ENCODE peak calls at places on chromosomes 6 and 20, in four cellular contexts. One of them, this sample, is unnamed. For H3K27me3, the result is how much of the 10 kb centered on the place peaks cover.

GRCh38 chr6:40326689-40327404 is 260.3 kb downstream of the LRFN2 start:
- DNase-seq in neuronal stem cell: no peak
- DNase-seq in spleen: no peak
- DNase-seq in thoracic aorta: no peak
- DNase-seq in this sample: no peak

GRCh38 chr6:96060249-96060648 is 44.5 kb downstream of the FUT9 start:
- DNase-seq in neuronal stem cell: no peak
- DNase-seq in spleen: no peak
- DNase-seq in thoracic aorta: no peak
- DNase-seq in this sample: no peak

GRCh38 chr6:143695106-143696059 is 17.6 kb downstream of the PHACTR2 start:
- DNase-seq in neuronal stem cell: no peak
- DNase-seq in spleen: no peak
- DNase-seq in thoracic aorta: no peak
- DNase-seq in this sample: no peak

GRCh38 chr20:17863577-17864292 is 104.9 kb downstream of the SNX5 start:
- DNase-seq in neuronal stem cell: no peak
- DNase-seq in spleen: peak
- DNase-seq in thoracic aorta: no peak
- DNase-seq in this sample: no peak

GRCh38 chr6:113375950-113376846 is 480.9 kb upstream of the MARCKS start:
- DNase-seq in neuronal stem cell: no peak
- DNase-seq in spleen: no peak
- DNase-seq in thoracic aorta: no peak
- DNase-seq in this sample: no peak

GRCh38 chr6:142872376-142872775 is 72.6 kb downstream of the HIVEP2 start:
- DNase-seq in neuronal stem cell: no peak
- DNase-seq in spleen: no peak
- DNase-seq in thoracic aorta: no peak
- DNase-seq in this sample: no peak

GRCh38 chr6:158069800-158070195 is 88.1 kb downstream of the SYNJ2 start:
- DNase-seq in neuronal stem cell: no peak
- DNase-seq in spleen: no peak
- DNase-seq in thoracic aorta: no peak
- DNase-seq in this sample: no peak

GRCh38 chr6:84623956-84624680 is 140.3 kb downstream of the TBX18 start:
- DNase-seq in neuronal stem cell: no peak
- DNase-seq in spleen: no peak
- DNase-seq in thoracic aorta: no peak
- DNase-seq in this sample: no peak

GRCh38 chr6:82362868-82363267 is 749 bp upstream of the TPBG start:
- DNase-seq in neuronal stem cell: peak
- DNase-seq in spleen: no peak
- DNase-seq in thoracic aorta: no peak
- DNase-seq in this sample: no peak

GRCh38 chr6:1313755-1314503 is 2.0 kb downstream of the FOXQ1 start:
- DNase-seq in neuronal stem cell: no peak
- DNase-seq in spleen: no peak
- DNase-seq in thoracic aorta: no peak
- DNase-seq in this sample: no peak

GRCh38 chr6:41037107-41037900 is 1.7 kb downstream of the UNC5CL start:
- DNase-seq in neuronal stem cell: no peak
- DNase-seq in spleen: no peak
- DNase-seq in thoracic aorta: no peak
- DNase-seq in this sample: no peak

GRCh38 chr20:47817573-47817972 is 32.3 kb upstream of the SULF2 start:
- DNase-seq in neuronal stem cell: no peak
- DNase-seq in spleen: peak
- DNase-seq in thoracic aorta: no peak
- DNase-seq in this sample: no peak

GRCh38 chr6:145151624-145152023 is 583.7 kb downstream of the EPM2A start:
- DNase-seq in neuronal stem cell: no peak
- DNase-seq in spleen: no peak
- DNase-seq in thoracic aorta: no peak
- DNase-seq in this sample: no peak

GRCh38 chr6:136991614-136992013 is 53.2 kb downstream of the IL20RA start:
- DNase-seq in neuronal stem cell: no peak
- DNase-seq in spleen: no peak
- DNase-seq in thoracic aorta: no peak
- DNase-seq in this sample: no peak

GRCh38 chr6:71558974-71559373 is 270.4 kb downstream of the OGFRL1 start:
- DNase-seq in neuronal stem cell: no peak
- DNase-seq in spleen: no peak
- DNase-seq in thoracic aorta: no peak
- DNase-seq in this sample: no peak

GRCh38 chr20:57783196-57783595 is 73.4 kb upstream of the PMEPA1 start:
- DNase-seq in neuronal stem cell: no peak
- DNase-seq in spleen: peak
- DNase-seq in thoracic aorta: no peak
- DNase-seq in this sample: no peak

GRCh38 chr20:1134836-1135235 is 16.4 kb downstream of the PSMF1 start:
- DNase-seq in neuronal stem cell: no peak
- DNase-seq in spleen: no peak
- DNase-seq in thoracic aorta: no peak
- DNase-seq in this sample: no peak

GRCh38 chr6:71289039-71289801 is 609 bp downstream of the OGFRL1 start:
- DNase-seq in neuronal stem cell: peak
- DNase-seq in spleen: peak
- DNase-seq in thoracic aorta: no peak
- DNase-seq in this sample: no peak

GRCh38 chr20:46683939-46684750 is 5.1 kb downstream of the TP53RK start:
- DNase-seq in neuronal stem cell: peak
- DNase-seq in spleen: no peak
- DNase-seq in thoracic aorta: no peak
- DNase-seq in this sample: no peak

GRCh38 chr20:38363004-38363747 is 16.9 kb downstream of the LBP start:
- DNase-seq in neuronal stem cell: no peak
- DNase-seq in spleen: no peak
- DNase-seq in thoracic aorta: no peak
- DNase-seq in this sample: no peak

GRCh38 chr20:18016772-18017171 is 40.9 kb downstream of the OVOL2 start:
- DNase-seq in neuronal stem cell: no peak
- DNase-seq in spleen: no peak
- DNase-seq in thoracic aorta: no peak
- DNase-seq in this sample: no peak

GRCh38 chr20:57756921-57757320 is 47.1 kb upstream of the PMEPA1 start:
- DNase-seq in neuronal stem cell: no peak
- DNase-seq in spleen: no peak
- DNase-seq in thoracic aorta: no peak
- DNase-seq in this sample: no peak

GRCh38 chr20:5667703-5668528 is 82.3 kb upstream of the SHLD1 start:
- DNase-seq in neuronal stem cell: no peak
- DNase-seq in spleen: no peak
- DNase-seq in thoracic aorta: no peak
- DNase-seq in this sample: no peak
- H3K27ac ChIP-seq in neuronal stem cell: no peak
- H3K27ac ChIP-seq in spleen: no peak
- H3K27ac ChIP-seq in thoracic aorta: no peak
- H3K27ac ChIP-seq in this sample: no peak

GRCh38 chr20:36308986-36309385 is 2.8 kb downstream of the DLGAP4 start:
- DNase-seq in neuronal stem cell: no peak
- DNase-seq in spleen: no peak
- DNase-seq in thoracic aorta: no peak
- DNase-seq in this sample: no peak
- H3K27me3 ChIP-seq in neuronal stem cell: under half
- H3K27me3 ChIP-seq in spleen: half or more
- H3K27me3 ChIP-seq in thoracic aorta: under half
- H3K27me3 ChIP-seq in this sample: under half

GRCh38 chr6:148831064-148831463 is 84.2 kb downstream of the UST start:
- DNase-seq in neuronal stem cell: no peak
- DNase-seq in spleen: no peak
- DNase-seq in thoracic aorta: no peak
- DNase-seq in this sample: no peak

GRCh38 chr6:148829415-148830101 is 82.7 kb downstream of the UST start:
- DNase-seq in neuronal stem cell: no peak
- DNase-seq in spleen: no peak
- DNase-seq in thoracic aorta: no peak
- DNase-seq in this sample: no peak

GRCh38 chr6:148828047-148828446 is 81.2 kb downstream of the UST start:
- DNase-seq in neuronal stem cell: no peak
- DNase-seq in spleen: no peak
- DNase-seq in thoracic aorta: no peak
- DNase-seq in this sample: no peak

GRCh38 chr6:148830614-148831013 is 83.8 kb downstream of the UST start:
- DNase-seq in neuronal stem cell: no peak
- DNase-seq in spleen: no peak
- DNase-seq in thoracic aorta: no peak
- DNase-seq in this sample: no peak

DNA sequence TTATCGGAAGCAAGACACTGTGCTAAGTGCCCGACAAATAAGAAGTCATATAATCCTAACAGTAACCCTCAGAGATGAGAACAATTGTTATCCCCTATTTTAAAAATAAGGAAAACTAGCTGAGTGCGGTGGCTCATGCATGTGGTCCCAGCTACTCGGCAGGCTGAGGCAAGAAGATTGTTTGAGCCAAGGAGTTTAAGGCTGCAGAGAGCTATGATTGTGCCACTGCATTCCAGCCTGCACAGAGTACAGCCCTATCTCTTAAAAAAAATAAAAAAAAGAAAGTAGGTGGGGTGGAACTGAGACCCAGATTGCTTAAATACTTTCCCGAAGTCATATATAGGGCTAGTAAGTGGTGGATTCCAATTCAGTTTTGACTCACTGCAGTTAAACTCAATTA is 84.7 kb downstream of the UST start:
- DNase-seq in neuronal stem cell: no peak
- DNase-seq in spleen: no peak
- DNase-seq in thoracic aorta: no peak
- DNase-seq in this sample: no peak
- H3K4me3 ChIP-seq in neuronal stem cell: no peak
- H3K4me3 ChIP-seq in spleen: no peak
- H3K4me3 ChIP-seq in thoracic aorta: no peak
- H3K4me3 ChIP-seq in this sample: no peak

GRCh38 chr6:129114992-129115391 is 232.1 kb downstream of the LAMA2 start:
- DNase-seq in neuronal stem cell: no peak
- DNase-seq in spleen: no peak
- DNase-seq in thoracic aorta: no peak
- DNase-seq in this sample: no peak

GRCh38 chr6:129113637-129114036 is 230.7 kb downstream of the LAMA2 start:
- DNase-seq in neuronal stem cell: no peak
- DNase-seq in spleen: no peak
- DNase-seq in thoracic aorta: no peak
- DNase-seq in this sample: no peak

GRCh38 chr6:129112591-129112990 is 229.7 kb downstream of the LAMA2 start:
- DNase-seq in neuronal stem cell: no peak
- DNase-seq in spleen: no peak
- DNase-seq in thoracic aorta: no peak
- DNase-seq in this sample: no peak

GRCh38 chr6:129117355-129117754 is 234.4 kb downstream of the LAMA2 start:
- DNase-seq in neuronal stem cell: no peak
- DNase-seq in spleen: no peak
- DNase-seq in thoracic aorta: no peak
- DNase-seq in this sample: no peak

GRCh38 chr6:129115491-129115890 is 232.6 kb downstream of the LAMA2 start:
- DNase-seq in neuronal stem cell: no peak
- DNase-seq in spleen: no peak
- DNase-seq in thoracic aorta: no peak
- DNase-seq in this sample: no peak
- H3K27ac ChIP-seq in neuronal stem cell: no peak
- H3K27ac ChIP-seq in spleen: no peak
- H3K27ac ChIP-seq in thoracic aorta: no peak
- H3K27ac ChIP-seq in this sample: no peak

This sample was measured in iPS DF 6.9.